ENCODE peak calls at places on chromosomes 2 and 18, in ten cellular contexts. T, Y, J, W, N, P, F, D, S and V are unnamed samples.

GRCh38 chr2:190664240-190664639 is 15.4 kb downstream of the NAB1 start:
- DNase-seq in T (no peak), Y (no peak), J (peak), W (no peak), N (no peak), P (peak), F (no peak), D (no peak), S (no peak), V (no peak)

GRCh38 chr2:14363976-14364375 is 268.5 kb upstream of the LRATD1 start:
- DNase-seq in T (no peak), Y (no peak), J (no peak), W (no peak), N (no peak), P (no peak), F (no peak), D (no peak), S (no peak), V (no peak)

GRCh38 chr2:197847666-197848401 is 43.4 kb downstream of the PLCL1 start:
- DNase-seq in T (no peak), Y (no peak), J (no peak), W (no peak), N (peak), P (peak), F (no peak), D (no peak), S (no peak), V (no peak)

GRCh38 chr18:3538954-3539617 is 89.1 kb downstream of the TGIF1 start:
- DNase-seq in T (no peak), Y (no peak), J (no peak), W (no peak), N (no peak), P (no peak), F (no peak), D (no peak), S (no peak), V (no peak)

GRCh38 chr2:53422979-53423378 is 344.6 kb upstream of the CHAC2 start:
- DNase-seq in T (peak), Y (peak), J (peak), W (no peak), N (peak), P (peak), F (no peak), D (no peak), S (peak), V (peak)

GRCh38 chr2:212027681-212028628 is 510.6 kb downstream of the ERBB4 start:
- DNase-seq in T (no peak), Y (no peak), J (peak), W (no peak), N (peak), P (peak), F (no peak), D (no peak), S (peak), V (peak)

GRCh38 chr2:170432823-170433222 is 254.9 kb downstream of the MYO3B start:
- DNase-seq in T (no peak), Y (no peak), J (no peak), W (no peak), N (no peak), P (no peak), F (no peak), D (no peak), S (no peak), V (no peak)

GRCh38 chr2:24919100-24919976 is 699 bp downstream of the ADCY3 start:
- DNase-seq in T (peak), Y (no peak), J (no peak), W (no peak), N (peak), P (peak), F (no peak), D (peak), S (peak), V (peak)

DNA sequence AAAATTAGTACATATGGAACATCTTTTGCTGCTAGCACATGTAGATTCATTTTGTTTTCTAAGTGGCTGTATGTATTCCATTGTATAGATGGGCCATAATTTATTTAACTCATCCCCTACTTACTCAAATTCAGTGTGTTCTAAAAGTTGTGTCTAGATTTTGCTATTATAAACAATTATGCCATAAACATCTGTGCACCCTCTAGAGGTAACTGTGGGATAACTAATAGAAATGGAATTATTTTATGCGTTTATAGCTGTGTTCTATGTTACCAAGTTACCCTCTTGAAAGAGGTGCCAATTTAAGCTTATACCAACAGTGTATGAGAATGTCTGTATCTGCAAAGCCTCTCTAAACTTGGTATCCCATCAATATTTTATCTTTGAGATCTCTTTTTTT is 100.4 kb downstream of the MMADHC start:
- DNase-seq in T (no peak), Y (no peak), J (no peak), W (no peak), N (no peak), P (no peak), F (no peak), D (no peak), S (no peak), V (no peak)
- TF ChIP-seq CTCF in T (no peak), Y (peak), J (peak), W (no peak), N (no peak), P (no peak), F (no peak), D (no peak), S (peak), V (no peak)

DNA sequence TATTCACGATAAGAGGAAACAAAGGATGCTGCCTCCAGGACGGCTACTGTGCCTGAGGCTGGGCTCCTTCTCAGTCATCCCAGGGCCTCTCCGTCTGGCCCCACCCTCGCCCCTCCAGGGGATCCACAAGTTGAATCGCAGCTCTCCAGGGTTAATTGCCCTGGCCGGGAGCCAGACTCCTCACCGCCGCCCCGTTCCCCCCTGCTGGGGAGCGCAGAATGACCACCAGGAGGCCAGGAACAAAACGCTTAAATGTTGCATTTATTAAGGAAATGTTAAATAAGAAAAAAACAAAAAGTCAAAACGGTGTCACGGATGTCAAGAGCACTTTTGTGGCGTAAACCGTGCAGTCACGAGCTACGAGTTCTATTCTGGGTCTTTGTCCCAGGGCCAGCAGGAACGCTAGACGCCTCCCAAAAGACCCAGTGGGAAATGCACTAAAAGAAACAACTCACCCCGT is 1.4 kb downstream of the RPRM start:
- DNase-seq in T (peak), Y (no peak), J (no peak), W (no peak), N (no peak), P (no peak), F (no peak), D (no peak), S (no peak), V (no peak)
- H3K4me3 ChIP-seq in T (peak), Y (no peak), J (no peak), W (peak), N (no peak), P (no peak), F (no peak), D (no peak), S (no peak), V (no peak)

GRCh38 chr18:78232196-78232595 is 747.4 kb upstream of the SALL3 start:
- DNase-seq in T (no peak), Y (no peak), J (no peak), W (no peak), N (no peak), P (no peak), F (no peak), D (no peak), S (no peak), V (no peak)

GRCh38 chr18:78230911-78231310 is 748.7 kb upstream of the SALL3 start:
- DNase-seq in T (no peak), Y (no peak), J (no peak), W (no peak), N (no peak), P (no peak), F (no peak), D (no peak), S (no peak), V (no peak)

GRCh38 chr18:78228974-78229373 is 750.6 kb upstream of the SALL3 start:
- DNase-seq in T (no peak), Y (no peak), J (no peak), W (no peak), N (no peak), P (no peak), F (no peak), D (no peak), S (no peak), V (no peak)
- TF ChIP-seq CTCF in T (no peak), Y (no peak), J (no peak), W (no peak), N (no peak), P (no peak), F (no peak), D (no peak), S (no peak), V (no peak)

DNA sequence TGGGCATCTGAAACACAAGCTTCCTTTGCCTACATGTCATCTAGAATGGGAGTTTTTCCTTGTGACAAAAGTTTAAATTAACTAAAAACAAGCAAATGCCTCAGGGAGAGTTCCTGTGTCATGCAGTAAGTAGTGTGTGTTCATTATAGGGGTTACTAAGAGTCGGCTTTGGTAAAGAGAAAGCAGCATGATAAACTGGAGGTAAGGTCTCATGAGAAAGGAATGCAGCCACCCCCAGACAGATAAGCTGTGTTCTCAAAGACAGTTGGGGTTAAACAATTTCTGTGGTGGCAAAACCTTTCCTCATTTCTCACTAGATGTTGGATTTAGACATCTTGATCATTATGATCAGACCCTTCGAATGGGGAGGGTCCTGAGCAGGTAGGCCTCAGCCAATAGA is 129.7 kb downstream of the MAP4K4 start:
- DNase-seq in T (no peak), Y (no peak), J (peak), W (no peak), N (no peak), P (peak), F (no peak), D (no peak), S (peak), V (no peak)
- H3K4me3 ChIP-seq in T (no peak), Y (no peak), J (no peak), W (no peak), N (no peak), P (no peak), F (no peak), D (no peak), S (no peak), V (no peak)

GRCh38 chr18:61326407-61326806 is 6.8 kb upstream of the CDH20 start:
- DNase-seq in T (no peak), Y (no peak), J (no peak), W (no peak), N (no peak), P (no peak), F (no peak), D (no peak), S (no peak), V (no peak)

GRCh38 chr18:61323951-61324350 is 9.3 kb upstream of the CDH20 start:
- DNase-seq in T (no peak), Y (no peak), J (no peak), W (no peak), N (no peak), P (peak), F (no peak), D (no peak), S (no peak), V (no peak)

GRCh38 chr18:61322265-61322873 is 10.9 kb upstream of the CDH20 start:
- DNase-seq in T (peak), Y (no peak), J (peak), W (peak), N (peak), P (peak), F (no peak), D (peak), S (peak), V (peak)
- TF ChIP-seq CTCF in T (peak), Y (peak), J (peak), W (peak), N (peak), P (peak), F (peak), D (peak), S (peak), V (peak)

DNA sequence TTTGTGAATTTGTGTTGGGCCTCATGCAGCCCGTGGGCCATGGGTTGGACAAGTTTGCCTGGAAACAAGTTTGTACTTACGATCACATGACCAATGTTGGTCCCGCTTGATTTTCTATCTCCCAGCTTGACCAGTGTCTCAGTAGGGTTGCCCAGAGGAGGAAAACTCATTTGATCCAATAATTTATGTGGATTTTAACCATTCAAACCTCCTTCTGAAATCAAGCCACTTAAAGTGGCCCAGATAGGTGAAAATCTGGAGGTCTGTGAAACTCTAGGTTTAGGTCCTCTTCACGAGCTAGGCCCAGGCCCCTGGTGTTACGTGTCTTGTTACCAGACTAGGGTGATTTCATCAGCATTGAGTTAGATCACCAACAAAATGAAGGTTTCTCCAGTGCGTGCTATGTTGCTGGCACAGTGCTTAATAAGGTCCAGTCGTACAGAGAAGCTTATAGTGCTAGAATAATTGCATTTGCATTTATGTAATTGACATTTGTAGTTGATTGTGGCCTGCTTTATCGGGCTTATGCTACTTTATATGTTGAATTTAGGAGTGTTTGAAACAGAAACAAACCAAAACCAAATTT is 4.4 kb downstream of the ACTR2 start:
- DNase-seq in T (no peak), Y (peak), J (peak), W (no peak), N (peak), P (peak), F (no peak), D (no peak), S (peak), V (peak)
- H3K4me3 ChIP-seq in T (no peak), Y (no peak), J (no peak), W (no peak), N (peak), P (no peak), F (no peak), D (no peak), S (peak), V (peak)

DNA sequence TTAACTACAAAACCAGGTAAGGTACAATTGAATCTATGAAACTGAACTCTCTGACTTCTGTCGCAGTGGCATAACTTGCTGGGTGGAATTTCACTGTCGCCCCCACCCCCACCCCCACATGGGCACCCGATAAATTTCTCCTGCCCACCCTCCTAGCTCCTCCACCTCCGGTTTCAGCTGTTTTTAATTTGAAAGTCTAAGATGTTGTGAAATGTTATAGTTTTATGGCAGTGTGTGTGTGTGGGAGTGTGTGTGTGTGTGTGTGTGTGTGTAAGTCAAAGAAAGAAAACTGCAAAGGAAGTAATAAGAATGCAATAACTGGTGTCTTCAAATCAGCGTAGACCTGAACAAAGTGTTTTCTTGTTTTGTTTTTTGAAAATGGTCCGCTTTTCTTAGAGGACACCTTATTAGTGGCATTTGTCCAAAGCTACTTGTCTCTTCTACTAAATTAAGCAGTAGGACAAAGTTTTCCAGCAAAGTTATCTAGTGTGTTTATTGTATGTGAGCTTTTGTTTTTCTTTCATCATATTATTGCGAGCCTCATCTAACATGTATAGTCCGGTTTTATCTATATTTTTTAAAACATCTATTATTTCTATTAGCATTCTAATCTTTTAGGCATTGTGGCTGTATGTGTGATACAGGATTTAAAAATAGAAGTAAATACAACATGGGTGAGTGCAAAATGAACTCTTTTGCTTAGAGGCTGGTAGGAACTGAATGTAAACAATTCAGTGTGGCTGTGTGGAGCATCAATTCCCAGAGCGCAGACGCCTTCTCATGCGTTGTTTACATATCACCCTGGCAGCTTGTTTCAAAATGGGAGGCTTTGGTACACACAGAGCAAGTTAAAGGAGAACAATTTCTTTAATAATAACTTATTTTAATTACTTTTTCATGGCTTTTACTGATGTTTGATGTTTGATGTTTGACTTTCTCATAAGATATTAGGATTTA is 610 bp downstream of the DTNA start:
- DNase-seq in T (no peak), Y (peak), J (peak), W (no peak), N (no peak), P (peak), F (no peak), D (no peak), S (peak), V (no peak)
- TF ChIP-seq CTCF in T (no peak), Y (no peak), J (no peak), W (no peak), N (no peak), P (no peak), F (no peak), D (no peak), S (no peak), V (no peak)